ENCODE peak calls at places on chromosomes 2 and 18, in six cellular contexts. One of them, this sample, is unnamed.

GRCh38 chr18:61335737-61336555 is 2.7 kb downstream of the CDH20 start:
- DNase-seq in fibroblast of lung: peak
- DNase-seq in heart right ventricle: no peak
- DNase-seq in uterus: no peak
- DNase-seq in A549: no peak
- DNase-seq in astrocyte of the spinal cord: no peak
- DNase-seq in this sample: peak

GRCh38 chr18:5380581-5380980 is 85.1 kb upstream of the ZBTB14 start:
- DNase-seq in fibroblast of lung: no peak
- DNase-seq in heart right ventricle: no peak
- DNase-seq in uterus: no peak
- DNase-seq in A549: no peak
- DNase-seq in astrocyte of the spinal cord: no peak
- DNase-seq in this sample: no peak

GRCh38 chr2:120776649-120777048 is 41.0 kb downstream of the GLI2 start:
- DNase-seq in fibroblast of lung: no peak
- DNase-seq in heart right ventricle: peak
- DNase-seq in uterus: no peak
- DNase-seq in A549: no peak
- DNase-seq in astrocyte of the spinal cord: no peak
- DNase-seq in this sample: no peak

GRCh38 chr2:8535821-8536685 is 145.8 kb upstream of the ID2 start:
- DNase-seq in fibroblast of lung: peak
- DNase-seq in heart right ventricle: no peak
- DNase-seq in uterus: peak
- DNase-seq in A549: no peak
- DNase-seq in astrocyte of the spinal cord: no peak
- DNase-seq in this sample: peak

GRCh38 chr2:63792523-63792922 is 49.2 kb upstream of the UGP2 start:
- DNase-seq in fibroblast of lung: peak
- DNase-seq in heart right ventricle: no peak
- DNase-seq in uterus: no peak
- DNase-seq in A549: no peak
- DNase-seq in astrocyte of the spinal cord: peak
- DNase-seq in this sample: peak

GRCh38 chr18:78232196-78232595 is 747.4 kb upstream of the SALL3 start:
- DNase-seq in fibroblast of lung: no peak
- DNase-seq in heart right ventricle: no peak
- DNase-seq in uterus: no peak
- DNase-seq in A549: no peak
- DNase-seq in astrocyte of the spinal cord: no peak
- DNase-seq in this sample: no peak

GRCh38 chr18:21735452-21736015 is 5.1 kb upstream of the MIB1 start:
- DNase-seq in fibroblast of lung: peak
- DNase-seq in heart right ventricle: no peak
- DNase-seq in uterus: no peak
- DNase-seq in A549: no peak
- DNase-seq in astrocyte of the spinal cord: peak
- DNase-seq in this sample: peak

GRCh38 chr2:219736196-219736595 is 108.8 kb downstream of the SLC4A3 start:
- DNase-seq in fibroblast of lung: peak
- DNase-seq in heart right ventricle: no peak
- DNase-seq in uterus: no peak
- DNase-seq in A549: peak
- DNase-seq in astrocyte of the spinal cord: peak
- DNase-seq in this sample: peak

GRCh38 chr2:181857471-181857870 is 34.1 kb upstream of the ITPRID2 start:
- DNase-seq in fibroblast of lung: peak
- DNase-seq in heart right ventricle: no peak
- DNase-seq in uterus: no peak
- DNase-seq in A549: no peak
- DNase-seq in astrocyte of the spinal cord: peak
- DNase-seq in this sample: peak

GRCh38 chr2:190791347-190791982 is 89.2 kb upstream of the GLS start:
- DNase-seq in fibroblast of lung: peak
- DNase-seq in heart right ventricle: peak
- DNase-seq in uterus: peak
- DNase-seq in A549: no peak
- DNase-seq in astrocyte of the spinal cord: peak
- DNase-seq in this sample: peak

GRCh38 chr2:183840061-183840584 is 715.9 kb downstream of the NUP35 start:
- DNase-seq in fibroblast of lung: no peak
- DNase-seq in heart right ventricle: no peak
- DNase-seq in uterus: no peak
- DNase-seq in A549: no peak
- DNase-seq in astrocyte of the spinal cord: no peak
- DNase-seq in this sample: no peak

GRCh38 chr2:126467367-126468054 is 188.4 kb upstream of the GYPC start:
- DNase-seq in fibroblast of lung: no peak
- DNase-seq in heart right ventricle: no peak
- DNase-seq in uterus: no peak
- DNase-seq in A549: no peak
- DNase-seq in astrocyte of the spinal cord: no peak
- DNase-seq in this sample: no peak

GRCh38 chr2:152336854-152337510 is 2.0 kb downstream of the FMNL2 start:
- DNase-seq in fibroblast of lung: peak
- DNase-seq in heart right ventricle: no peak
- DNase-seq in uterus: peak
- DNase-seq in A549: no peak
- DNase-seq in astrocyte of the spinal cord: peak
- DNase-seq in this sample: peak

GRCh38 chr18:35526476-35527120 is 28.8 kb upstream of the INO80C start:
- DNase-seq in fibroblast of lung: no peak
- DNase-seq in heart right ventricle: no peak
- DNase-seq in uterus: peak
- DNase-seq in A549: no peak
- DNase-seq in astrocyte of the spinal cord: peak
- DNase-seq in this sample: peak

GRCh38 chr2:6113796-6114195 is 421.6 kb downstream of the SOX11 start:
- DNase-seq in fibroblast of lung: no peak
- DNase-seq in heart right ventricle: no peak
- DNase-seq in uterus: no peak
- DNase-seq in A549: no peak
- DNase-seq in astrocyte of the spinal cord: no peak
- DNase-seq in this sample: no peak

GRCh38 chr18:80238651-80239260 is 8.6 kb downstream of the PARD6G start:
- DNase-seq in fibroblast of lung: no peak
- DNase-seq in heart right ventricle: no peak
- DNase-seq in uterus: no peak
- DNase-seq in A549: no peak
- DNase-seq in astrocyte of the spinal cord: no peak
- DNase-seq in this sample: no peak

GRCh38 chr2:210546424-210547223 is 9.8 kb upstream of the CPS1 start:
- DNase-seq in fibroblast of lung: no peak
- DNase-seq in heart right ventricle: peak
- DNase-seq in uterus: no peak
- DNase-seq in A549: no peak
- DNase-seq in astrocyte of the spinal cord: no peak
- DNase-seq in this sample: no peak

GRCh38 chr2:224584111-224584764 is 925 bp downstream of the CUL3 start:
- DNase-seq in fibroblast of lung: peak
- DNase-seq in heart right ventricle: peak
- DNase-seq in uterus: peak
- DNase-seq in A549: peak
- DNase-seq in astrocyte of the spinal cord: peak
- DNase-seq in this sample: peak

GRCh38 chr18:78632111-78632541 is 347.5 kb upstream of the SALL3 start:
- DNase-seq in fibroblast of lung: peak
- DNase-seq in heart right ventricle: no peak
- DNase-seq in uterus: no peak
- DNase-seq in A549: no peak
- DNase-seq in astrocyte of the spinal cord: no peak
- DNase-seq in this sample: no peak

GRCh38 chr2:70080597-70081200 is 6.6 kb upstream of the PCBP1 start:
- DNase-seq in fibroblast of lung: no peak
- DNase-seq in heart right ventricle: no peak
- DNase-seq in uterus: no peak
- DNase-seq in A549: no peak
- DNase-seq in astrocyte of the spinal cord: no peak
- DNase-seq in this sample: no peak

GRCh38 chr2:179096090-179096489 is 46.2 kb upstream of the CCDC141 start:
- DNase-seq in fibroblast of lung: no peak
- DNase-seq in heart right ventricle: no peak
- DNase-seq in uterus: no peak
- DNase-seq in A549: no peak
- DNase-seq in astrocyte of the spinal cord: no peak
- DNase-seq in this sample: no peak

GRCh38 chr18:51107082-51107481 is 77.1 kb downstream of the SMAD4 start:
- DNase-seq in fibroblast of lung: no peak
- DNase-seq in heart right ventricle: no peak
- DNase-seq in uterus: no peak
- DNase-seq in A549: no peak
- DNase-seq in astrocyte of the spinal cord: no peak
- DNase-seq in this sample: no peak

GRCh38 chr18:51107594-51108305 is 77.7 kb downstream of the SMAD4 start:
- DNase-seq in fibroblast of lung: no peak
- DNase-seq in heart right ventricle: no peak
- DNase-seq in uterus: no peak
- DNase-seq in A549: peak
- DNase-seq in astrocyte of the spinal cord: no peak
- DNase-seq in this sample: no peak

GRCh38 chr18:51108330-51108729 is 78.3 kb downstream of the SMAD4 start:
- DNase-seq in fibroblast of lung: no peak
- DNase-seq in heart right ventricle: no peak
- DNase-seq in uterus: no peak
- DNase-seq in A549: no peak
- DNase-seq in astrocyte of the spinal cord: no peak
- DNase-seq in this sample: no peak

GRCh38 chr18:51110073-51110797 is 80.2 kb downstream of the SMAD4 start:
- DNase-seq in fibroblast of lung: peak
- DNase-seq in heart right ventricle: peak
- DNase-seq in uterus: peak
- DNase-seq in A549: peak
- DNase-seq in astrocyte of the spinal cord: peak
- DNase-seq in this sample: peak
- H3K4me3 ChIP-seq in fibroblast of lung: no peak
- H3K4me3 ChIP-seq in heart right ventricle: no peak
- H3K4me3 ChIP-seq in uterus: no peak
- H3K4me3 ChIP-seq in A549: no peak
- H3K4me3 ChIP-seq in astrocyte of the spinal cord: no peak
- H3K4me3 ChIP-seq in this sample: no peak

DNA sequence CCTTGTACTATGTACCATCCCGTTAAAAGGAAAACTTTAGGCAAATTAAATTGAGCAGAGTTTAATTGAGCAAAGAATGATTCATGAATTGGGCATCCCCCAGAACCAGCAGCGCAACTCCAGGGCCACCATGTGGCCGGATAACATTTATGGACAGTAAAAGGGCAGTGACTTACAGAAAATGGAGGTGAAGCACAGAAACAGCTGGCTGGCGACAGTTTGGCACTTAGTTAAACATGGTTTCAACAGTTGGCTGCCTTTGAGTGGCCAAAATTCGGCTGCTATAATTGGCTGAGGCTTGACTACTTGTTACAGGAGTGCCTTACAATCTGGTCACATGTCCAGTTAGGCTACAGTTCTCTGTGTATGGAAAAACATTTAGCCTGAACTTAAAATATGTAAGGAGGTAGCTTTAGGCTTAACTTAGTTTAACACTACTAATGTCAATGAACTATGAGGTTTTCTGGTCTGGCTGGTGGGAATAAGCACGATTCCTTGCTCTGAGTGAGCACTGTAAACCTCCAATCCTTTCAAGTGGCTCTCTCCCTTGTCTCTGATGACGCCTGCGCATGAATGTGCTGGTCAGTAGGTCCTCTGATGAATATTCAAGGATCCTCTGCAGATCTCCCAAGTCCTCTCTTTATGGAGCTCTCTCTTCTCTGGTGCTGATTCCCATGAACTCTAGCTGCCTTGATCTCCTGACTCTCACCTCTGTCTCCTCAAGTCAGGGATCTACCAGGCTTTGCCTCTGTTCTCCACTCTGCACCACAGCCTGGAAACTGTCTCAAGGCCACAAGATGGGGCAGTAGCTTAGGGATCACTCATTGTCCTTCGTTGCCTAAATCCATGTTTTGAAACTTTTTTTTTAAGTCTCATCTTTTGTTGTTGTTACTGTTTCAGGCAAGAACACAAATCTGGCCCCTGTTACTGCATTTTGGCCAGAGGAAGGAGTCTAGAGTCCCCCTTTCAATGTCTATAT is 24.4 kb upstream of the RAB31 start:
- DNase-seq in fibroblast of lung: peak
- DNase-seq in heart right ventricle: no peak
- DNase-seq in uterus: peak
- DNase-seq in A549: no peak
- DNase-seq in astrocyte of the spinal cord: peak
- DNase-seq in this sample: peak
- TF ChIP-seq CTCF in fibroblast of lung: peak
- TF ChIP-seq CTCF in heart right ventricle: peak
- TF ChIP-seq CTCF in uterus: peak
- TF ChIP-seq CTCF in A549: peak
- TF ChIP-seq CTCF in astrocyte of the spinal cord: peak
- TF ChIP-seq CTCF in this sample: peak

DNA sequence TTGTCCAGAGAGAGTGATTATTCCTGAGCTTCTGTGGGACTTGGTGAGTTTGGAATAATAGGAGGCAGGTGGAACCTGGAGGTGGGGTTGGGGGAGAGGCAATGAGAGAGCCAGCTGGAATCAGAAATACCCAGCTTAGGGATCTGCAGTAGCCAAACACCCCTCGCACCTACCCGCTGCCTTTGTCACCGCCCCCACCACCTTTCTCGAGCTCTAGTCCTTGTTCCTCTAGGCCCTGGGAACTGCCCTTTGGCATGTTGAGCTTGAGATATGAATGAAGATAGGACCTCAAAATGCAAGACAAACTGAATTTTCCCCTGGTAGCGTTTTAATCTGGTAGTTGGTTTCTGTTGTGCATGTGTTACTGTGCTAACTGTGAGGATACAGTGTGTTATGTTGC is 242.9 kb downstream of the PTPRM start:
- DNase-seq in fibroblast of lung: no peak
- DNase-seq in heart right ventricle: no peak
- DNase-seq in uterus: no peak
- DNase-seq in A549: no peak
- DNase-seq in astrocyte of the spinal cord: no peak
- DNase-seq in this sample: no peak
- H3K4me3 ChIP-seq in fibroblast of lung: no peak
- H3K4me3 ChIP-seq in heart right ventricle: no peak
- H3K4me3 ChIP-seq in uterus: no peak
- H3K4me3 ChIP-seq in A549: no peak
- H3K4me3 ChIP-seq in astrocyte of the spinal cord: no peak
- H3K4me3 ChIP-seq in this sample: no peak

DNA sequence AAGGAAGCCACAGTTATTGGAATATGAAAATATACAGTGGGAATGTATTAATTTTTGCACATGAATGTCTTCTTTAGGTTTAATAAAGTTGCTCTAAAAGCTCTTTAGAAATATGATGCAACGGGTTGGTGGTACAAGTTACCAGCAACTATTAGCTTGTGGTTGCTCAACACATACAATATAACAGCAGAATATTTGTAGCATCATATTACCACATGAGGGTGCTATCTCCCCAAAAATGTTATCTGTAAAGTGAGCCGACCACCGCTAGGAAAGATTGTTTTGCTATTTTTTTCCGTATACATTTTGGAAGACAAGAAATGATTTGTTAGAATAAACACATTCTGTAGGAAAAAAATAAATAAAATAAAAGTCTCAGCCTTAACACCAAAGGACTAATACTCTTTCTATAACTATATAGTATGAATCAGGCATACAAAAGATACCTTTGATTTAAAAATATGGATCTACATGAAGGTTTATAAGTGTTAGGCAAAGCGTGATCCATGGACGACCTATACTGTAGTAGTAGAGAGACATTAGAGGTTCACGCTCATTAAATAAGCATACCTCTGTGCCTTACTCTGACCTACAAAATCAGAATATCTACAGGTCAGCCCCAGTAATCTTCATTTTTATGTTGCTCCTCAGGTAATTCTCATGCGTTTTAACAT is 1110.7 kb upstream of the ACVR2A start:
- DNase-seq in fibroblast of lung: peak
- DNase-seq in heart right ventricle: no peak
- DNase-seq in uterus: no peak
- DNase-seq in A549: peak
- DNase-seq in astrocyte of the spinal cord: peak
- DNase-seq in this sample: peak
- TF ChIP-seq CTCF in fibroblast of lung: peak
- TF ChIP-seq CTCF in heart right ventricle: peak
- TF ChIP-seq CTCF in uterus: peak
- TF ChIP-seq CTCF in A549: peak
- TF ChIP-seq CTCF in astrocyte of the spinal cord: peak
- TF ChIP-seq CTCF in this sample: peak

This sample was measured in cardiac fibroblast.